ENCODE peak calls at places on chromosomes 12 and 14, in four cellular contexts. M is psoas muscle, O is hepatocyte, Q is brain microvascular endothelial cell. K is an unnamed sample. For H3K27me3, the result is how much of the 10 kb centered on the place peaks cover.

GRCh38 chr14:22837059-22837749 is 819 bp downstream of the MMP14 start:
- DNase-seq in M (peak), O (peak), Q (peak), K (peak)

GRCh38 chr12:2154050-2154449 is 101.3 kb downstream of the CACNA1C start:
- DNase-seq in M (no peak), O (no peak), Q (peak), K (no peak)

GRCh38 chr14:63689132-63689531 is 38.7 kb downstream of the SGPP1 start:
- DNase-seq in M (no peak), O (no peak), Q (no peak), K (no peak)

GRCh38 chr12:72267974-72268373 is 4.2 kb upstream of the TRHDE start:
- DNase-seq in M (no peak), O (no peak), Q (no peak), K (no peak)

GRCh38 chr14:89146291-89146690 is 270.7 kb downstream of the FOXN3 start:
- DNase-seq in M (no peak), O (no peak), Q (no peak), K (no peak)

GRCh38 chr14:67722293-67722692 is 20.6 kb downstream of the RDH12 start:
- DNase-seq in M (peak), O (peak), Q (no peak), K (no peak)

GRCh38 chr12:63948211-63948610 is 103.7 kb downstream of the SRGAP1 start:
- DNase-seq in M (no peak), O (no peak), Q (no peak), K (no peak)

GRCh38 chr14:65019944-65020566 is 33.4 kb downstream of the FNTB start:
- DNase-seq in M (no peak), O (peak), Q (peak), K (no peak)

GRCh38 chr12:107845980-107846659 is 71.6 kb downstream of the ASCL4 start:
- DNase-seq in M (no peak), O (no peak), Q (no peak), K (no peak)

GRCh38 chr12:29880987-29881386 is 97.2 kb upstream of the TMTC1 start:
- DNase-seq in M (no peak), O (no peak), Q (no peak), K (no peak)

GRCh38 chr12:114274131-114274530 is 131.8 kb downstream of the TBX5 start:
- DNase-seq in M (no peak), O (no peak), Q (no peak), K (no peak)

GRCh38 chr12:124385219-124385969 is 90.5 kb downstream of the RFLNA start:
- DNase-seq in M (no peak), O (peak), Q (peak), K (no peak)

GRCh38 chr14:77556946-77557345 is 58.3 kb upstream of the ISM2 start:
- DNase-seq in M (no peak), O (no peak), Q (no peak), K (no peak)

GRCh38 chr12:131132118-131132892 is 178.6 kb downstream of the ADGRD1 start:
- DNase-seq in M (peak), O (peak), Q (peak), K (peak)

GRCh38 chr14:34863844-34864243 is 11.3 kb downstream of the BAZ1A start:
- DNase-seq in M (no peak), O (no peak), Q (no peak), K (no peak)

GRCh38 chr14:48473944-48474343 is 798.5 kb upstream of the MDGA2 start:
- DNase-seq in M (no peak), O (no peak), Q (no peak), K (no peak)

GRCh38 chr12:126358806-126359205 is 1293.6 kb downstream of the AACS start:
- DNase-seq in M (no peak), O (no peak), Q (no peak), K (no peak)

GRCh38 chr12:104207416-104207941 is 8.1 kb upstream of the TXNRD1 start:
- DNase-seq in M (no peak), O (no peak), Q (no peak), K (no peak)

GRCh38 chr12:122942609-122943008 is 23.7 kb downstream of the ABCB9 start:
- DNase-seq in M (no peak), O (no peak), Q (no peak), K (no peak)

GRCh38 chr12:124391340-124392261 is 96.7 kb downstream of the RFLNA start:
- DNase-seq in M (peak), O (no peak), Q (peak), K (peak)

GRCh38 chr14:21215879-21216251 is 53.4 kb downstream of the HNRNPC start:
- DNase-seq in M (no peak), O (no peak), Q (no peak), K (no peak)

GRCh38 chr12:56469007-56469930 is 891 bp downstream of the SPRYD4 start:
- DNase-seq in M (peak), O (no peak), Q (no peak), K (no peak)

DNA sequence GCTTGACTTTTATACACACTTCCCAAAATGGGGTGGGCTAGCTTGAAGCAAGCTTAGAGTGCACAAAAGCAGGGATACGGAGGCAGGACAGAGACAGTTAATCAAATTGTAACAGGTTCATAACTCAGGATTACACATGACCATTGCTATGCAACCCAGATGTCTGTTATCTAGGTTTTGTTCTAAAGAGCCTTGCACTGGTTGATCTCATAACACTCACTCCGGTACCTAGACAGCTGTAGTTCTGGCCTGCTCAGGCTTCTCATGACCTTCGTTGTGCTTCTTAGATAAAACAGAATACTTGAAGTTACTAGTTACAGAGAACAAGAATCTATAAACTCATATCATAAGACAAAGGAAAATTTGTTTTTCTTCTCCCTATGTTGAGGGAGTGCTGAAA is 983.4 kb downstream of the TMEM121 start:
- DNase-seq in M (no peak), O (no peak), Q (no peak), K (no peak)
- H3K27me3 ChIP-seq in M (under half), O (under half), Q (under half), K (under half)

DNA sequence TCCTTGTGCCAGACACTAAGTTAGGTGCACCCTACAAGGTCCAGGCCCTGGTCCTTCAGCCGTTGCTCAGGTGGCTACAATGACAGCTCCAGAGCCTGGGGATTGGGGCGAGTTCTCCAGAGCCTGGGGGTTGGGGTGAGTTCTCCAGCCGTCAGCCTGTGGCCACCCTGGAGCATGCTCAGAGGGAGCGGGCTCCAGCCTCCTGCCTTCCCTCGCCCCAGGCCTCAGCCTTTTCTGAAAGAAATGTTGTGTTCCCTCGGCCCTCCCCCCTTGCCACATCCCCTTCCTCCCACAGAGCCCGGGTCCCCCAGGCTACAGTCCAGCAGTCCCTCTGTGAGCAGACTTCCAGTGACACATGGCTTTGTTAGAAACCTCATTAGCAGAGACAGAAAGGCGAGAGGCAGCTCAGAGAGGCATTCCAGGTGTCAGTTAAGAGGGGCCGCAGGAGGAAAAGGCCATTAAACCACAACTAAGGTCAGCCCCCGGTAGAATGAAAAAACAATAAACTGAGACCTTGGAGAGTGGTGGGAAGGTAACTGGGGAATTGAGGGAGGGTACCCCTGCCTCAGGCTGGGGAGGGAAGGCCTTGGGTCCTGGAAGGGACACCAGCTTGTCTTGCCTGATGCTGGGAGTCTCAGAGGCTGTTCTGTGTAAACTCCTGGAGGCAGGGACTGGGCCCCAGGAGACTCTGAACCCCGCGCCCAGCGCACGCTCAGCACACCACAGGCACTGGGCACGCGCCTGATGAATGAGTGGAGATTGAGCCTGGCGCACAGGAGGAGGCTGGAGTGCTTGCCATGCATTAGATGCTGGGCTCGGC is 23.1 kb upstream of the COL2A1 start:
- DNase-seq in M (no peak), O (no peak), Q (no peak), K (no peak)
- H3K27me3 ChIP-seq in M (under half), O (under half), Q (under half), K (under half)

GRCh38 chr14:60647081-60647836 is 2.0 kb downstream of the SIX1 start:
- DNase-seq in M (peak), O (peak), Q (peak), K (peak)

GRCh38 chr14:60642790-60643397 is 6.4 kb downstream of the SIX1 start:
- DNase-seq in M (peak), O (no peak), Q (no peak), K (no peak)

GRCh38 chr14:60643443-60644402 is 5.6 kb downstream of the SIX1 start:
- DNase-seq in M (peak), O (peak), Q (no peak), K (no peak)

GRCh38 chr14:60646202-60646886 is 2.9 kb downstream of the SIX1 start:
- DNase-seq in M (peak), O (no peak), Q (no peak), K (no peak)

GRCh38 chr14:60645191-60645590 is 4.1 kb downstream of the SIX1 start:
- DNase-seq in M (no peak), O (no peak), Q (no peak), K (no peak)
- H3K27me3 ChIP-seq in M (under half), O (half or more), Q (under half), K (half or more)

GRCh38 chr12:57736743-57737466 is 1.6 kb downstream of the AGAP2 start:
- DNase-seq in M (no peak), O (no peak), Q (no peak), K (no peak)

GRCh38 chr12:57737467-57738141 is 938 bp downstream of the AGAP2 start:
- DNase-seq in M (no peak), O (peak), Q (no peak), K (no peak)

GRCh38 chr12:57738661-57739237 is at the start of gene AGAP2:
- DNase-seq in M (no peak), O (no peak), Q (no peak), K (no peak)

GRCh38 chr12:57739387-57739786 is 845 bp upstream of the AGAP2 start:
- DNase-seq in M (no peak), O (no peak), Q (no peak), K (no peak)

DNA sequence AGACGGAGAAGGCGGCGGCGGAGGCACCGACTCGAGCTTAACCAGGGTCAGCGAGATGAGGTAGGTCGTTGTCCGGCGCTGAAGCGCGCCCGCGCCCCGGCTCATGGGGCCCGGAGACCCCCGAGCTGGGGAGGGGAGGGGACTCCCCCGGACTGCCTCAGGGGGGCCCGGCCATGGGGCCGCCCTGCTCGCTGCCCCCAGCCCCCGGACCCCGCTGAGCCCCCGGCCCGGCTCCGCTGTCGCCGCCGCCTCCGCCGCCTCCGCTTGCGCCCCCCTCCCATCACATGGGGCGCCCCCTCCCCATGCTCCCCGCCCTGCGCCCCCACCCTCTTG is 434 bp downstream of the AGAP2 start:
- DNase-seq in M (no peak), O (no peak), Q (no peak), K (no peak)
- H3K27me3 ChIP-seq in M (half or more), O (half or more), Q (under half), K (half or more)

GRCh38 chr12:103169-103981 is 36.8 kb downstream of the IQSEC3 start:
- DNase-seq in M (no peak), O (no peak), Q (no peak), K (no peak)
- H3K27me3 ChIP-seq in M (under half), O (under half), Q (under half), K (under half)

DNA sequence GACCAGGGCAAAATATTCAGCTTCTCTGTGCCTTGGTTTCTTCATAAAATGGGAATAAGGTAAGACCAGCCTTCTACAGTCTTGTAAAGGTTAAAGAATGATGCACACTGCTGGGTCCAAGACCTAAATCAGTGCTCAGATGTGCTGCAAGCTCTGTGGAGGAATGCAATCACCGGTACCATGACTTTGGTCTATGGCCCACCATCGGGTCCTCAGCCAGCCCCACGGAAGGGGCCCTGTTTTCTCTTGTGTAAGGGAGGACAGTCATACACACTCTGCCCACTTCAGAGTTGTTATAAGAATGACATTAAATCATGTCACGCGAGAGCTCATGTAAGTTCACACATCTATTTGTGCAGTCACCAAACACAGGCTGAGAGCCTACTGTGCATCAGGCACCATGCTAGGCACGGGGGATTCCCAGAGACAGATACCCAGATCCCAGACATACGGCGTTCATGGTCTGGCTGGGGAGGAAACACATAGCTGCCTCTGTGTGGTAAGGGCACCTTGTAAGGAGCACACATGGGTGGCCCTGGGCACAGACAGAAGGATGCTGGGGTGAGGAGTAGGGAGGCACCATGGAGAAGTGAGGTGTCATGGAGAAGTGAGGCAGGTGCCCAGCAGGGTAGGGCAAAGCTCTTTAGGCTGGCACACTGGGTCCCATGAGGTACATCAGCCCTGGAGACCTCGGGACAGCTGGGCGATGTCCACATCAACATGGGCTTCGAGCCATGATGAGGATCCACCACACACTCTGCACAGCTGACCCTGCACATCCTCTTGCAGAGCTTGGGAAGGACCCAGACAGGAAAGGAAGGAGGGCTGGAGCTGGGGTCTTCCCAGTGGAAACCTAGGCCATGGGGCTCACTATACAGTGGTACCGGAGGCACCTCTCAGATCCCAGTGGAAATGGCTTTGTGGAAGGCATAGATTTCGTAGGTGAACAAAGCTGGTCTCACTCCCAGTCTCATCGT is 190.4 kb upstream of the DIO3 start:
- DNase-seq in M (no peak), O (no peak), Q (no peak), K (no peak)
- H3K27me3 ChIP-seq in M (under half), O (under half), Q (under half), K (under half)